ENCODE peak calls at places on chromosomes 4 and X, in nine cellular contexts. One of them, this sample, is unnamed.

GRCh38 chr4:91961504-91961903 is 342.3 kb upstream of the GRID2 start:
- DNase-seq in mammary epithelial cell: no peak
- DNase-seq in stomach: no peak
- DNase-seq in GM23248: peak; percentile 35
- DNase-seq in endodermal cell: no peak
- DNase-seq in RWPE1: no peak
- DNase-seq in sigmoid colon: no peak
- DNase-seq in heart left ventricle: no peak
- DNase-seq in CD4-positive, CD25-positive, alpha-beta regulatory T cell: no peak
- DNase-seq in this sample: no peak

GRCh38 chr4:31702291-31702690 is 982.1 kb downstream of the PCDH7 start:
- DNase-seq in mammary epithelial cell: no peak
- DNase-seq in stomach: no peak
- DNase-seq in GM23248: no peak
- DNase-seq in endodermal cell: no peak
- DNase-seq in RWPE1: no peak
- DNase-seq in sigmoid colon: no peak
- DNase-seq in heart left ventricle: no peak
- DNase-seq in CD4-positive, CD25-positive, alpha-beta regulatory T cell: no peak
- DNase-seq in this sample: no peak

GRCh38 chr4:27154706-27155105 is 294.1 kb downstream of the STIM2 start:
- DNase-seq in mammary epithelial cell: peak; percentile 83
- DNase-seq in stomach: no peak
- DNase-seq in GM23248: peak; percentile 74
- DNase-seq in endodermal cell: no peak
- DNase-seq in RWPE1: peak; percentile 42
- DNase-seq in sigmoid colon: no peak
- DNase-seq in heart left ventricle: no peak
- DNase-seq in CD4-positive, CD25-positive, alpha-beta regulatory T cell: no peak
- DNase-seq in this sample: no peak

GRCh38 chrX:16953606-16954211 is 7.3 kb downstream of the REPS2 start:
- DNase-seq in mammary epithelial cell: no peak
- DNase-seq in stomach: no peak
- DNase-seq in GM23248: no peak
- DNase-seq in endodermal cell: no peak
- DNase-seq in RWPE1: no peak
- DNase-seq in sigmoid colon: no peak
- DNase-seq in heart left ventricle: no peak
- DNase-seq in CD4-positive, CD25-positive, alpha-beta regulatory T cell: no peak
- DNase-seq in this sample: no peak

GRCh38 chr4:22238742-22239141 is 277.1 kb downstream of the ADGRA3 start:
- DNase-seq in mammary epithelial cell: no peak
- DNase-seq in stomach: no peak
- DNase-seq in GM23248: peak; percentile 4
- DNase-seq in endodermal cell: peak; percentile 72
- DNase-seq in RWPE1: no peak
- DNase-seq in sigmoid colon: no peak
- DNase-seq in heart left ventricle: no peak
- DNase-seq in CD4-positive, CD25-positive, alpha-beta regulatory T cell: no peak
- DNase-seq in this sample: no peak

GRCh38 chr4:77044458-77045124 is 31.2 kb downstream of the CCNI start:
- DNase-seq in mammary epithelial cell: peak; percentile 39
- DNase-seq in stomach: no peak
- DNase-seq in GM23248: peak; percentile 77
- DNase-seq in endodermal cell: no peak
- DNase-seq in RWPE1: peak; percentile 20
- DNase-seq in sigmoid colon: no peak
- DNase-seq in heart left ventricle: no peak
- DNase-seq in CD4-positive, CD25-positive, alpha-beta regulatory T cell: peak; percentile 52
- DNase-seq in this sample: no peak

GRCh38 chrX:134513091-134513490 is 53.1 kb downstream of the HPRT1 start:
- DNase-seq in mammary epithelial cell: peak; percentile 27
- DNase-seq in stomach: no peak
- DNase-seq in GM23248: peak; percentile 10
- DNase-seq in endodermal cell: no peak
- DNase-seq in RWPE1: no peak
- DNase-seq in sigmoid colon: no peak
- DNase-seq in heart left ventricle: no peak
- DNase-seq in CD4-positive, CD25-positive, alpha-beta regulatory T cell: no peak
- DNase-seq in this sample: no peak

GRCh38 chr4:84895283-84895682 is 71.2 kb downstream of the WDFY3 start:
- DNase-seq in mammary epithelial cell: no peak
- DNase-seq in stomach: no peak
- DNase-seq in GM23248: no peak
- DNase-seq in endodermal cell: no peak
- DNase-seq in RWPE1: no peak
- DNase-seq in sigmoid colon: no peak
- DNase-seq in heart left ventricle: no peak
- DNase-seq in CD4-positive, CD25-positive, alpha-beta regulatory T cell: no peak
- DNase-seq in this sample: no peak

GRCh38 chr4:3420606-3420955 is 21.2 kb upstream of the HGFAC start:
- DNase-seq in mammary epithelial cell: no peak
- DNase-seq in stomach: no peak
- DNase-seq in GM23248: no peak
- DNase-seq in endodermal cell: peak; percentile 42
- DNase-seq in RWPE1: no peak
- DNase-seq in sigmoid colon: no peak
- DNase-seq in heart left ventricle: peak; percentile 40
- DNase-seq in CD4-positive, CD25-positive, alpha-beta regulatory T cell: no peak
- DNase-seq in this sample: no peak

GRCh38 chr4:183284965-183285364 is 35.1 kb downstream of the CLDN22 start:
- DNase-seq in mammary epithelial cell: no peak
- DNase-seq in stomach: no peak
- DNase-seq in GM23248: peak; percentile 72
- DNase-seq in endodermal cell: no peak
- DNase-seq in RWPE1: no peak
- DNase-seq in sigmoid colon: no peak
- DNase-seq in heart left ventricle: no peak
- DNase-seq in CD4-positive, CD25-positive, alpha-beta regulatory T cell: no peak
- DNase-seq in this sample: no peak

GRCh38 chr4:121788896-121789295 is 12.2 kb upstream of the EXOSC9 start:
- DNase-seq in mammary epithelial cell: no peak
- DNase-seq in stomach: no peak
- DNase-seq in GM23248: peak; percentile 30
- DNase-seq in endodermal cell: no peak
- DNase-seq in RWPE1: no peak
- DNase-seq in sigmoid colon: no peak
- DNase-seq in heart left ventricle: no peak
- DNase-seq in CD4-positive, CD25-positive, alpha-beta regulatory T cell: no peak
- DNase-seq in this sample: no peak
- H3K27ac ChIP-seq in mammary epithelial cell: no peak overlapping the region
- H3K27ac ChIP-seq in stomach: no peak overlapping the region
- H3K27ac ChIP-seq in GM23248: peak overlapping the region; percentile 80
- H3K27ac ChIP-seq in endodermal cell: no peak overlapping the region
- H3K27ac ChIP-seq in RWPE1: peak overlapping the region; percentile 48
- H3K27ac ChIP-seq in sigmoid colon: no peak overlapping the region
- H3K27ac ChIP-seq in heart left ventricle: no peak overlapping the region
- H3K27ac ChIP-seq in CD4-positive, CD25-positive, alpha-beta regulatory T cell: no peak overlapping the region
- H3K27ac ChIP-seq in this sample: no peak overlapping the region

DNA sequence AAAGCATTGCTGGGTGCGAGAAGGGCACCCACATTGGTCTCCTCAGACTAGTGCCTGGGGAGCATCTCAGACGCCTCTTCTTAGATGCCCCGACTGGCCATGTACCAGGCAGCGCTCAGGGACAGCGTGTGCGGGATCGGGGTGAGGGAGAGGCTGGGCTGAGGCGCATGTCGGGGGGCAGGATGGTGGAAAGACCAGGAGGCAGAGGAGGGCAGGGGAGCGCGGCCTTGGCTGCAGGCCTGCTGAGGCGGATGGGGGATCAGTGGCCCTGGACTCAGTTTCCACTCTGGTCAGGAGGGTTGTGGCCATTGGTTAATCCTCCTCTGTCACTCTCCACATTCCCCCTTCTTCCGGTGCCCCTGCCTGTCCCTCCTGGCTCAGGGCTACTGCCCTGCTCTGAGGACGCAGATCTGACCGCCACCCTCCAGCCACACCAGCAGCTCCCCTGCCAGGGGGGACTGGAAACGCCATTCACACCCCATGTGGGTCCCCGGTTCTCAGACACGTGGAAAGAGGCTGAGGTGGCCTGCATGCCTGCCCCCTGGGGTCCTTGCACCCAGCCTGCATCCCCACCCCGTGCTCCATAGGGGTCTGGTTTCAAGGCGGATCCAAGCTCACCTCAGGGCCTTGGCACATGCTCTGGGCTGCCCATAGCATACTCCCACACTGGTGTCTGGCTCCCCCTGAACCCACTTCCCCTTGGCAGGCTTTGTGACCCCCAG is 105.9 kb downstream of the CPZ start:
- DNase-seq in mammary epithelial cell: no peak
- DNase-seq in stomach: peak; percentile 22
- DNase-seq in GM23248: no peak
- DNase-seq in endodermal cell: peak; percentile 26
- DNase-seq in RWPE1: no peak
- DNase-seq in sigmoid colon: peak; percentile 55
- DNase-seq in heart left ventricle: no peak
- DNase-seq in CD4-positive, CD25-positive, alpha-beta regulatory T cell: no peak
- DNase-seq in this sample: peak; percentile 52
- H3K27ac ChIP-seq in mammary epithelial cell: no peak overlapping the region
- H3K27ac ChIP-seq in stomach: no peak overlapping the region
- H3K27ac ChIP-seq in GM23248: no peak overlapping the region
- H3K27ac ChIP-seq in endodermal cell: no peak overlapping the region
- H3K27ac ChIP-seq in RWPE1: no peak overlapping the region
- H3K27ac ChIP-seq in sigmoid colon: no peak overlapping the region
- H3K27ac ChIP-seq in heart left ventricle: no peak overlapping the region
- H3K27ac ChIP-seq in CD4-positive, CD25-positive, alpha-beta regulatory T cell: no peak overlapping the region
- H3K27ac ChIP-seq in this sample: no peak overlapping the region

GRCh38 chrX:20382082-20382481 is 115.4 kb upstream of the RPS6KA3 start:
- DNase-seq in mammary epithelial cell: no peak
- DNase-seq in stomach: no peak
- DNase-seq in GM23248: no peak
- DNase-seq in endodermal cell: no peak
- DNase-seq in RWPE1: no peak
- DNase-seq in sigmoid colon: no peak
- DNase-seq in heart left ventricle: no peak
- DNase-seq in CD4-positive, CD25-positive, alpha-beta regulatory T cell: no peak
- DNase-seq in this sample: no peak
- H3K27ac ChIP-seq in mammary epithelial cell: no peak overlapping the region
- H3K27ac ChIP-seq in stomach: no peak overlapping the region
- H3K27ac ChIP-seq in GM23248: no peak overlapping the region
- H3K27ac ChIP-seq in endodermal cell: no peak overlapping the region
- H3K27ac ChIP-seq in RWPE1: no peak overlapping the region
- H3K27ac ChIP-seq in sigmoid colon: no peak overlapping the region
- H3K27ac ChIP-seq in heart left ventricle: no peak overlapping the region
- H3K27ac ChIP-seq in CD4-positive, CD25-positive, alpha-beta regulatory T cell: no peak overlapping the region
- H3K27ac ChIP-seq in this sample: no peak overlapping the region

GRCh38 chrX:14758029-14758491 is 114.8 kb downstream of the FANCB start:
- DNase-seq in mammary epithelial cell: no peak
- DNase-seq in stomach: no peak
- DNase-seq in GM23248: no peak
- DNase-seq in endodermal cell: peak; percentile 40
- DNase-seq in RWPE1: no peak
- DNase-seq in sigmoid colon: no peak
- DNase-seq in heart left ventricle: no peak
- DNase-seq in CD4-positive, CD25-positive, alpha-beta regulatory T cell: no peak
- DNase-seq in this sample: no peak

GRCh38 chrX:14753436-14753835 is 119.4 kb downstream of the FANCB start:
- DNase-seq in mammary epithelial cell: no peak
- DNase-seq in stomach: no peak
- DNase-seq in GM23248: no peak
- DNase-seq in endodermal cell: no peak
- DNase-seq in RWPE1: no peak
- DNase-seq in sigmoid colon: no peak
- DNase-seq in heart left ventricle: no peak
- DNase-seq in CD4-positive, CD25-positive, alpha-beta regulatory T cell: no peak
- DNase-seq in this sample: no peak
- H3K27ac ChIP-seq in mammary epithelial cell: no peak overlapping the region
- H3K27ac ChIP-seq in stomach: no peak overlapping the region
- H3K27ac ChIP-seq in GM23248: no peak overlapping the region
- H3K27ac ChIP-seq in endodermal cell: no peak overlapping the region
- H3K27ac ChIP-seq in RWPE1: no peak overlapping the region
- H3K27ac ChIP-seq in sigmoid colon: no peak overlapping the region
- H3K27ac ChIP-seq in heart left ventricle: no peak overlapping the region
- H3K27ac ChIP-seq in CD4-positive, CD25-positive, alpha-beta regulatory T cell: no peak overlapping the region
- H3K27ac ChIP-seq in this sample: no peak overlapping the region

GRCh38 chrX:124332481-124333424 is at the start of gene TEX13D:
- DNase-seq in mammary epithelial cell: no peak
- DNase-seq in stomach: no peak
- DNase-seq in GM23248: no peak
- DNase-seq in endodermal cell: peak; percentile 36
- DNase-seq in RWPE1: no peak
- DNase-seq in sigmoid colon: no peak
- DNase-seq in heart left ventricle: no peak
- DNase-seq in CD4-positive, CD25-positive, alpha-beta regulatory T cell: no peak
- DNase-seq in this sample: no peak
- H3K27ac ChIP-seq in mammary epithelial cell: no peak within 1 kb of the TSS
- H3K27ac ChIP-seq in stomach: no peak within 1 kb of the TSS
- H3K27ac ChIP-seq in GM23248: no peak within 1 kb of the TSS
- H3K27ac ChIP-seq in endodermal cell: no peak within 1 kb of the TSS
- H3K27ac ChIP-seq in RWPE1: no peak within 1 kb of the TSS
- H3K27ac ChIP-seq in sigmoid colon: no peak within 1 kb of the TSS
- H3K27ac ChIP-seq in heart left ventricle: no peak within 1 kb of the TSS
- H3K27ac ChIP-seq in CD4-positive, CD25-positive, alpha-beta regulatory T cell: no peak within 1 kb of the TSS
- H3K27ac ChIP-seq in this sample: no peak within 1 kb of the TSS

GRCh38 chrX:112839856-112840255 is 775 bp downstream of the AMOT start:
- DNase-seq in mammary epithelial cell: no peak
- DNase-seq in stomach: no peak
- DNase-seq in GM23248: no peak
- DNase-seq in endodermal cell: peak; percentile 61
- DNase-seq in RWPE1: no peak
- DNase-seq in sigmoid colon: no peak
- DNase-seq in heart left ventricle: no peak
- DNase-seq in CD4-positive, CD25-positive, alpha-beta regulatory T cell: no peak
- DNase-seq in this sample: no peak
- H3K27ac ChIP-seq in mammary epithelial cell: no peak overlapping the region
- H3K27ac ChIP-seq in stomach: no peak overlapping the region
- H3K27ac ChIP-seq in GM23248: no peak overlapping the region
- H3K27ac ChIP-seq in endodermal cell: no peak overlapping the region
- H3K27ac ChIP-seq in RWPE1: no peak overlapping the region
- H3K27ac ChIP-seq in sigmoid colon: peak overlapping the region; percentile 83
- H3K27ac ChIP-seq in heart left ventricle: no peak overlapping the region
- H3K27ac ChIP-seq in CD4-positive, CD25-positive, alpha-beta regulatory T cell: peak overlapping the region; percentile 1
- H3K27ac ChIP-seq in this sample: peak overlapping the region; percentile 81